ENCODE peak calls at places on chromosomes 6 and 20, in four cellular contexts. P, C, W and K are unnamed samples.
A peak's percentile ranks its signal among the peaks of the same experiment; 100 is the strongest.

GRCh38 chr20:35497780-35498189 is 31.7 kb downstream of the C20orf173 start:
- DNase-seq in P (peak; percentile 18), W (peak; percentile 73), C (no peak), K (peak; percentile 13)

GRCh38 chr6:125904871-125905270 is 51.7 kb upstream of the HINT3 start:
- DNase-seq in P (no peak), W (no peak), C (no peak), K (no peak)

GRCh38 chr20:52497731-52498130 is 306.2 kb upstream of the ZFP64 start:
- DNase-seq in P (no peak), W (no peak), C (no peak), K (no peak)

GRCh38 chr20:48794360-48794759 is 33.4 kb downstream of the PREX1 start:
- DNase-seq in C (no peak), P (no peak), W (no peak), K (no peak)

GRCh38 chr6:126748141-126748540 is 370.3 kb upstream of the RSPO3 start:
- DNase-seq in C (no peak), P (no peak), W (no peak), K (no peak)

GRCh38 chr6:35238843-35239289 is 20.7 kb upstream of the ZNF76 start:
- DNase-seq in P (no peak), W (peak; percentile 84), C (no peak), K (no peak)

GRCh38 chr6:75283907-75284284 is 696 bp downstream of the TMEM30A start:
- DNase-seq in W (no peak), P (no peak), C (peak; percentile 24), K (no peak)

GRCh38 chr20:51563597-51564332 is 21.2 kb upstream of the NFATC2 start:
- DNase-seq in C (no peak), W (peak; percentile 68), P (peak; percentile 41), K (peak; percentile 52)

GRCh38 chr6:111260570-111261298 is 173.4 kb downstream of the SLC16A10 start:
- DNase-seq in P (no peak), C (no peak), W (no peak), K (no peak)

GRCh38 chr6:20236344-20236743 is 24.1 kb upstream of the MBOAT1 start:
- DNase-seq in W (no peak), C (no peak), P (no peak), K (no peak)

GRCh38 chr6:20241102-20241501 is 28.8 kb upstream of the MBOAT1 start:
- DNase-seq in C (no peak), P (no peak), W (no peak), K (no peak)

GRCh38 chr6:20237677-20238460 is 25.6 kb upstream of the MBOAT1 start:
- DNase-seq in P (no peak), W (no peak), C (no peak), K (no peak)

GRCh38 chr6:20236899-20237600 is 24.8 kb upstream of the MBOAT1 start:
- DNase-seq in C (no peak), W (no peak), P (no peak), K (no peak)

GRCh38 chr6:20238688-20239587 is 26.7 kb upstream of the MBOAT1 start:
- DNase-seq in W (peak; percentile 13), P (no peak), C (no peak), K (no peak)
- H3K9me3 ChIP-seq in W (no peaks in the 10 kb centered on the region), P (no peaks in the 10 kb centered on the region), C (no peaks in the 10 kb centered on the region), K (no peaks in the 10 kb centered on the region)

DNA sequence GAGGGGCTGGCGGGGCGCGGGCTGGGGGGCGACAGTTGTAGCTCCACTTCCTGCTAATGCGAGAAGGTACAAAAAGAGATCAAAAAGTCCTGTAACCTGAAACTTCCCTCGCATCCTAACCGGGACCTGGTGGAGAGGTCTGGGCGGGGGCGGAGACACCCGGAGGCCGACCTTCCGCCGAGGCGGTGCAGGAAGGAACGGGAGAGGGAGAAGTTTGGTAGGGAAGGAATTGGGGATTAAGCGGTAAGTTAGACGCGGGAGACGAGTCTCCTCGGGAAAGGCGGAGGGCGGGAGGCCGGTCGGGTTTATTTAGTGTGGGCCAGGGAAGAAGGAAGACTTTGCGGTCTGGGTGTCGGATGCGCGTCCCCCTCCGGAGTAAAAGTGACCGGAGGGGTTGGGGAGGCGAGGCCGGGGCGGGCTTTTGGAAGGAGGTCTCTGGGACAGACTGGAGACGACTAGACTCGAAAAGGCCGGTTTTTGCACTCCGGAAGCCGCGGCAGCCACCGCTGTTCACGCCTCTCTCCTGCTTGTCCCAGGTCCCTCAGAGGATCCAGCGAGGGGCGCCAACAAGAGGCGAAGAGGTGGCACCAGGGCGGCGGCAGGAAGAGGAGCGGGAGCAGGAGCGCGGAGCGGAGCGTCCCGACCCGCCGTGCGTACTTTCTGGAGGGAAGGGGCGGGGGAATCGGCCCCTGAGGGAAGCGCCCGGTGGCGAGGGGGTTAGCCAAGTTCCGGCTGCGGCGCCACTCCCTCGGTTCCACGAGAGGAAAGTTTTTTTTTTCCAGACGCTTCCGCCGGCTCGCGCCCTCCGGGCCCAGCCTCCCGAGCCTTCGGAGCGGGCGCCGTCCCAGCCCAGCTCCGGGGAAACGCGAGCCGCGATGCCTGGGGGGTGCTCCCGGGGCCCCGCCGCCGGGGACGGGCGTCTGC is 732 bp downstream of the TPBG start:
- DNase-seq in W (peak; percentile 62), C (no peak), P (peak; percentile 53), K (peak; percentile 51)
- TF ChIP-seq CTCF in W (no peak), C (no peak), P (no peak), K (no peak)

GRCh38 chr6:168370310-168370991 is 50.9 kb upstream of the DACT2 start:
- DNase-seq in C (no peak), W (peak; percentile 82), P (peak; percentile 80), K (peak; percentile 77)

GRCh38 chr6:168371989-168372711 is 52.6 kb upstream of the DACT2 start:
- DNase-seq in W (no peak), C (no peak), P (no peak), K (peak; percentile 26)

GRCh38 chr6:168371185-168371584 is 51.6 kb upstream of the DACT2 start:
- DNase-seq in W (no peak), P (no peak), C (no peak), K (peak; percentile 12)

GRCh38 chr6:168372871-168373270 is 53.3 kb upstream of the DACT2 start:
- DNase-seq in C (no peak), W (no peak), P (no peak), K (peak; percentile 27)

DNA sequence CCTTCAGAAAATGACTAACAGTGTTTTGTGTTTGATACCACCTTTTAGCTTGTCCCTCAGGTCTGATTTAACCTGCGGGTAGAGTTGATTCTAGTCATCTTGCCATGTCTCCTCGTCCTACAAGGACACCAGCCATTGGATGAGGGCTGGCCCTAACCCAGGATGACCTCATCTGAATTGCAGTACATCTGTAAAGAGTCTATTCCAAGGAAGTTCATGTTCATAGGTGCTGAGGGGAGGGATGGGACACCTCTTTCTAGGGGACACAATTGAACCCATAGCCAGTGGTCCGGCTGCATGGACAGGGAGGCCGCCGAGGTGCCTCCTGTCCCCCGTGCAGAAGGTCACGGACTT is 52.0 kb upstream of the DACT2 start:
- DNase-seq in W (no peak), P (no peak), C (no peak), K (no peak)
- H3K9me3 ChIP-seq in W (no peaks in the 10 kb centered on the region), P (no peaks in the 10 kb centered on the region), C (no peaks in the 10 kb centered on the region), K (no peaks in the 10 kb centered on the region)

GRCh38 chr6:31058128-31058894 is 48.0 kb downstream of the MUC22 start:
- DNase-seq in C (no peak), W (no peak), P (no peak), K (no peak)
- TF ChIP-seq CTCF in C (peak; percentile 47), W (peak; percentile 42), P (no peak), K (no peak)

GRCh38 chr20:60283281-60283680 is 325.1 kb downstream of the CDH26 start:
- DNase-seq in P (no peak), W (no peak), C (no peak), K (no peak)
- H3K9me3 ChIP-seq in P (no peaks in the 10 kb centered on the region), W (no peaks in the 10 kb centered on the region), C (no peaks in the 10 kb centered on the region), K (peaks cover 22% of the 10 kb centered on the region)

DNA sequence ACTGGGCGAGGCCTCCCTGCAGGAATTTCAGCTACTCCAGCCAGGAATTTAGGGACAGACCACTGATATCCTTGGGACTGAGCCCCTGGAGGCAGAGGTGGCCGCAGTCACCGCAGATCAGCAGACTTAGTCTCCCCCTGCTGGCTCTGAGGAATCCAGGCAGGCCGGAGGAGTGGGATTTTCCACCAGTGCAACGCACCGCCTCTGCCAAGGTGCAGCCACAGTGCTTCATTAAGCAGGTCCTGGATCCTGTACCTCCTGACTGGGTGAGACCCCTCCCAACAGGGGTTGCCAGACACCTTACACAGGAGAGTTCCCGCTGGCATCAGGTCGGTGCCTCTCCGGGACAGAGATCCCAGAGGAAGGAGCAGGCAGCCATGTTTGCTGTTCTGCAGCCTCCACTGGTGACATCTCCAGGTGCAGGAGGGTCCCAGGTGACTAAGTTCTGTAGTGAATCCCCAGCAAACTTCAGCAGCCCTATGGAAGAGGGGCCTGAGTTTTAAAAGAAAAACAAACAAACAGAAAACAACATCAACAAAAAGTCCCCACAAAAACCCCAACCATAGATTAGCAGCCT is 515.2 kb downstream of the FRK start:
- DNase-seq in W (peak; percentile 16), P (no peak), C (no peak), K (no peak)
- TF ChIP-seq CTCF in W (peak; percentile 36), P (no peak), C (no peak), K (no peak)